ENCODE peak calls at places on chromosome 5, in ten cellular contexts. Q is gastrocnemius medialis, L is HCT116, S is fibroblast of lung, P is hepatocyte, J is kidney, T is stomach, Y is H9, A is sigmoid colon, C is pancreas. Z is an unnamed sample.

GRCh38 chr5:32471784-32472183 is 27.2 kb upstream of the ZFR start:
- DNase-seq in Q (no peak), L (no peak), S (no peak), P (no peak), J (no peak), T (no peak), Y (no peak), A (no peak), C (no peak), Z (no peak)

GRCh38 chr5:181173420-181174342 is 26.3 kb downstream of the OR2V2 start:
- DNase-seq in Q (no peak), L (peak; percentile 86), S (peak; percentile 80), P (peak; percentile 52), J (no peak), T (no peak), Y (peak; percentile 93), A (no peak), C (no peak), Z (peak; percentile 35)

GRCh38 chr5:21219255-21219654 is 1231.3 kb upstream of the CDH18 start:
- DNase-seq in Q (no peak), L (no peak), S (peak; percentile 60), P (no peak), J (no peak), T (no peak), Y (no peak), A (no peak), C (no peak), Z (no peak)

GRCh38 chr5:177095088-177095669 is 8.5 kb downstream of the FGFR4 start:
- DNase-seq in Q (no peak), L (no peak), S (no peak), P (no peak), J (peak; percentile 64), T (no peak), Y (no peak), A (no peak), C (no peak), Z (no peak)

GRCh38 chr5:31847354-31847753 is 208.4 kb downstream of the PDZD2 start:
- DNase-seq in Q (no peak), L (no peak), S (no peak), P (no peak), J (no peak), T (no peak), Y (no peak), A (no peak), C (no peak), Z (no peak)

GRCh38 chr5:122948319-122948718 is 88.2 kb downstream of the PPIC start:
- DNase-seq in Q (no peak), L (no peak), S (no peak), P (no peak), J (no peak), T (no peak), Y (no peak), A (no peak), C (no peak), Z (no peak)

GRCh38 chr5:154444559-154445421 is 1.0 kb upstream of the SAP30L start:
- DNase-seq in Q (no peak), L (no peak), S (no peak), P (peak; percentile 33), J (peak; percentile 71), T (no peak), Y (peak; percentile 51), A (no peak), C (no peak), Z (no peak)

GRCh38 chr5:4097194-4097593 is 501.6 kb downstream of the IRX1 start:
- DNase-seq in Q (no peak), L (no peak), S (peak; percentile 28), P (no peak), J (no peak), T (no peak), Y (no peak), A (no peak), C (no peak), Z (no peak)

GRCh38 chr5:133361922-133362321 is 250.4 kb downstream of the FSTL4 start:
- DNase-seq in Q (no peak), L (no peak), S (no peak), P (no peak), J (no peak), T (no peak), Y (no peak), A (no peak), C (no peak), Z (no peak)

GRCh38 chr5:133358271-133358670 is 254.1 kb downstream of the FSTL4 start:
- DNase-seq in Q (no peak), L (no peak), S (no peak), P (no peak), J (no peak), T (no peak), Y (no peak), A (no peak), C (no peak), Z (no peak)

GRCh38 chr5:133359861-133360260 is 252.5 kb downstream of the FSTL4 start:
- DNase-seq in Q (no peak), L (no peak), S (no peak), P (no peak), J (no peak), T (no peak), Y (no peak), A (no peak), C (no peak), Z (no peak)

GRCh38 chr5:133362438-133362837 is 249.9 kb downstream of the FSTL4 start:
- DNase-seq in Q (no peak), L (no peak), S (no peak), P (no peak), J (no peak), T (no peak), Y (no peak), A (no peak), C (no peak), Z (no peak)

DNA sequence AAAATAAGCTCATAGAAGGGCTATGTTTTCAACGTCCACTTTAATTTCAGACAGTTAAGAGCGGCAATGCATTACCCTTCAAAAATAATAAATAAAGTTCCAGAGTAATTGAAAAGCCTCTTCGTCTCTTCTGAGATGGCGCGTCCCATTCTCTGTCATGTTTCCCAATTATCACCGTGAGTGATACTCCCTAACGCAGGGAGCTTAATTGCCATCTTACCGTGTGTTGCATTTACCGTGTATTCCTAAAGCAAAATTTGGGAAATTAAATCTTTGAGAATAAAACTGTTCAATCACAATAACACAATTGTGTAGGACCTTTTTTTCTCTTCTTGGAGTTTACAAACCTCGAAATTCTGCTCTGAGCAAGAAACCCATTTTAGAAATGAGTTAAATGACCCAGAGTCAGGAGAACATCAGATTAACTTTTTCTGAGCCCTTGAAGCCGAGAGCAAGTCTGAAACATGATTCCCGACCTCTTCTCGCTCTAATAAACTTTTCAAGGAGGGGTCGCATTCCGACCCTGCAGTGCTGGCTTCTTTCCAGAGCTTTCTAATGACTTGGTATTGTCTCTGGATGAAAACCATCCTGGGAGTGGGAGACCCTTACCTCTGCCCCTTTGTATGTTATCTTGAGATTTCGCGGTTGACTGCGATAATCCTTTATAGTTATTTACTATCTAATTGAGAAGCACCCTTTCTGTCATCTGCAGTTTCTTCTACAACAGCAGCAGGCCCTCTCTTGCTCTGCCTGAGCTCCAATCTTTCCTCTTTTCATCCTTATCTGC is 251.5 kb downstream of the FSTL4 start:
- DNase-seq in Q (no peak), L (no peak), S (no peak), P (no peak), J (no peak), T (no peak), Y (no peak), A (no peak), C (no peak), Z (peak; percentile 71)
- H3K4me1 ChIP-seq in Q (peaks cover 11% of the 10 kb centered on the region), L (no peaks in the 10 kb centered on the region), S (no peaks in the 10 kb centered on the region), P (peaks cover 8% of the 10 kb centered on the region), J (no peaks in the 10 kb centered on the region), T (no peaks in the 10 kb centered on the region), Y (peaks cover 11% of the 10 kb centered on the region), A (no peaks in the 10 kb centered on the region), C (no peaks in the 10 kb centered on the region), Z (peaks cover 12% of the 10 kb centered on the region)

DNA sequence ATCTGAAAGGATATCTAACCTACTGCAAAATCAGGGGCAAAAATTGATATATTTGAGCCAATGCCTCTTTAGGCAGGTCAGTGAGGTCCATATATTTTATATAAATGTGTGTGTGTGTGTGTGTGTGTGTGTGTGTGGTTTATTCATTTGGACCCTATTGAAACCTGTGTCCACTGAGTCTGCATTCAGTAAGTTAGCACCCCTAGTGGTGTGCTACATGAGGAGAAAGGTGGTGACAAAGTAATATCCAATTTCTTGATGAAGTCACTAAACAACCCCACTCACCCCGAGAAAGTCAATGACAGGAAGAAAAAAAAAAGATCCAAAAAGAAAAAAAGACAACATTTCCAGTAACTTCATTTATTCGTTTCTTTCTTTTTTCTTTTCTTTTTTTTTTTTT is 4.1 kb downstream of the FBXW11 start:
- DNase-seq in Q (no peak), L (peak; percentile 28), S (peak; percentile 23), P (no peak), J (no peak), T (no peak), Y (no peak), A (no peak), C (no peak), Z (peak; percentile 17)
- H3K4me1 ChIP-seq in Q (peaks cover 61% of the 10 kb centered on the region), L (peaks cover 26% of the 10 kb centered on the region), S (peaks cover 3% of the 10 kb centered on the region), P (peaks cover 22% of the 10 kb centered on the region), J (peaks cover 23% of the 10 kb centered on the region), T (peaks cover 42% of the 10 kb centered on the region), Y (peaks cover 5% of the 10 kb centered on the region), A (no peaks in the 10 kb centered on the region), C (peaks cover 50% of the 10 kb centered on the region), Z (peaks cover 42% of the 10 kb centered on the region)

GRCh38 chr5:139296862-139297326 is 3.4 kb downstream of the MATR3 start:
- DNase-seq in Q (no peak), L (no peak), S (no peak), P (no peak), J (no peak), T (no peak), Y (no peak), A (no peak), C (no peak), Z (no peak)
- H3K4me1 ChIP-seq in Q (peaks cover 74% of the 10 kb centered on the region), L (peaks cover 53% of the 10 kb centered on the region), S (peaks cover 5% of the 10 kb centered on the region), P (peaks cover 24% of the 10 kb centered on the region), J (peaks cover 21% of the 10 kb centered on the region), T (peaks cover 55% of the 10 kb centered on the region), Y (no peaks in the 10 kb centered on the region), A (no peaks in the 10 kb centered on the region), C (peaks cover 29% of the 10 kb centered on the region), Z (peaks cover 47% of the 10 kb centered on the region)

GRCh38 chr5:132429451-132430440 is 60.2 kb downstream of the SLC22A5 start:
- DNase-seq in Q (no peak), L (no peak), S (no peak), P (no peak), J (no peak), T (no peak), Y (no peak), A (no peak), C (no peak), Z (no peak)

GRCh38 chr5:132428147-132428482 is 58.6 kb downstream of the SLC22A5 start:
- DNase-seq in Q (no peak), L (no peak), S (no peak), P (no peak), J (no peak), T (no peak), Y (no peak), A (no peak), C (no peak), Z (no peak)

GRCh38 chr5:132430736-132431135 is 59.8 kb downstream of the IRF1 start:
- DNase-seq in Q (no peak), L (no peak), S (no peak), P (no peak), J (no peak), T (no peak), Y (no peak), A (no peak), C (no peak), Z (no peak)

GRCh38 chr5:132427285-132428146 is 58.0 kb downstream of the SLC22A5 start:
- DNase-seq in Q (peak; percentile 52), L (no peak), S (no peak), P (peak; percentile 76), J (no peak), T (peak; percentile 66), Y (no peak), A (no peak), C (peak; percentile 67), Z (no peak)

GRCh38 chr5:132428811-132429440 is 59.4 kb downstream of the SLC22A5 start:
- DNase-seq in Q (no peak), L (no peak), S (peak; percentile 92), P (peak; percentile 66), J (no peak), T (no peak), Y (no peak), A (no peak), C (no peak), Z (peak; percentile 63)
- H3K4me1 ChIP-seq in Q (peaks cover 71% of the 10 kb centered on the region), L (peaks cover 64% of the 10 kb centered on the region), S (peaks cover 52% of the 10 kb centered on the region), P (peaks cover 44% of the 10 kb centered on the region), J (peaks cover 47% of the 10 kb centered on the region), T (peaks cover 68% of the 10 kb centered on the region), Y (no peaks in the 10 kb centered on the region), A (no peaks in the 10 kb centered on the region), C (peaks cover 34% of the 10 kb centered on the region), Z (peaks cover 12% of the 10 kb centered on the region)